ENCODE peak calls at places on chromosomes 6 and 20, in four cellular contexts. Z is Right ventricle myocardium superior; E is stimulated activated CD8-positive, alpha-beta memory T cell treated with anti-CD3 and anti-CD28 coated beads, Interleukin-4, amount 100 ng/mL, for 1 hour; L is GM19239. C is an unnamed sample.

GRCh38 chr20:57244627-57245214 is 21.7 kb downstream of the BMP7 start:
- DNase-seq in Z (no peak), E (no peak), L (no peak), C (no peak)

GRCh38 chr20:5069141-5069806 is 50.5 kb downstream of the PCNA start:
- DNase-seq in Z (no peak), E (no peak), L (no peak), C (no peak)

GRCh38 chr20:48777005-48777404 is 50.8 kb downstream of the PREX1 start:
- DNase-seq in Z (no peak), E (no peak), L (no peak), C (no peak)

GRCh38 chr6:52333840-52334200 is 28.1 kb upstream of the PAQR8 start:
- DNase-seq in Z (no peak), E (no peak), L (no peak), C (no peak)

GRCh38 chr6:156657311-156657710 is 119.9 kb upstream of the ARID1B start:
- DNase-seq in Z (no peak), E (no peak), L (no peak), C (no peak)

GRCh38 chr20:252801-253200 is 4.7 kb upstream of the DEFB132 start:
- DNase-seq in Z (no peak), E (no peak), L (no peak), C (no peak)

GRCh38 chr6:110900028-110900598 is 25.5 kb downstream of the AMD1 start:
- DNase-seq in Z (no peak), E (no peak), L (no peak), C (no peak)

GRCh38 chr6:107936162-107936909 is 21.7 kb downstream of the SEC63 start:
- DNase-seq in Z (no peak), E (no peak), L (no peak), C (no peak)

GRCh38 chr6:13338038-13338437 is 9.7 kb upstream of the TBC1D7 start:
- DNase-seq in Z (no peak), E (no peak), L (no peak), C (no peak)

GRCh38 chr6:152669894-152670293 is 27.8 kb upstream of the MYCT1 start:
- DNase-seq in Z (no peak), E (no peak), L (no peak), C (no peak)

GRCh38 chr6:125748534-125749111 is 809 bp upstream of the HEY2 start:
- DNase-seq in Z (no peak), E (no peak), L (no peak), C (no peak)

GRCh38 chr6:37745748-37746147 is 48.1 kb upstream of the MDGA1 start:
- DNase-seq in Z (no peak), E (no peak), L (no peak), C (no peak)

GRCh38 chr6:157877149-157877548 is 54.1 kb downstream of the SNX9 start:
- DNase-seq in Z (no peak), E (no peak), L (no peak), C (no peak)

GRCh38 chr20:33649201-33649631 is 12.9 kb upstream of the C20orf144 start:
- DNase-seq in Z (peak; percentile 84), E (no peak), L (no peak), C (no peak)

C was measured in esophagus squamous epithelium.